ENCODE peak calls at places on chromosomes 12 and 14, in eight cellular contexts. One of them, this sample, is unnamed.

GRCh38 chr14:22159049-22159448 is 430.0 kb downstream of the DAD1 start:
- DNase-seq in BJ: no peak
- DNase-seq in breast epithelium: no peak
- DNase-seq in ascending aorta: no peak
- DNase-seq in heart left ventricle: no peak
- DNase-seq in astrocyte of the spinal cord: peak
- DNase-seq in lower leg skin: no peak
- DNase-seq in adrenal gland: no peak
- DNase-seq in this sample: no peak

GRCh38 chr12:25975179-25975578 is 16.7 kb downstream of the RASSF8 start:
- DNase-seq in lower leg skin: no peak
- DNase-seq in heart left ventricle: no peak
- DNase-seq in BJ: no peak
- DNase-seq in astrocyte of the spinal cord: no peak
- DNase-seq in adrenal gland: no peak
- DNase-seq in ascending aorta: no peak
- DNase-seq in breast epithelium: no peak
- DNase-seq in this sample: no peak

GRCh38 chr12:128387811-128388422 is 120.9 kb downstream of the TMEM132C start:
- DNase-seq in ascending aorta: no peak
- DNase-seq in lower leg skin: no peak
- DNase-seq in breast epithelium: peak
- DNase-seq in adrenal gland: peak
- DNase-seq in astrocyte of the spinal cord: no peak
- DNase-seq in heart left ventricle: no peak
- DNase-seq in BJ: no peak
- DNase-seq in this sample: peak

GRCh38 chr12:113271466-113271852 is 50.2 kb downstream of the TPCN1 start:
- DNase-seq in heart left ventricle: no peak
- DNase-seq in adrenal gland: no peak
- DNase-seq in lower leg skin: no peak
- DNase-seq in astrocyte of the spinal cord: no peak
- DNase-seq in breast epithelium: no peak
- DNase-seq in ascending aorta: no peak
- DNase-seq in BJ: no peak
- DNase-seq in this sample: no peak

GRCh38 chr14:105087308-105087962 is 22.2 kb upstream of the GPR132 start:
- DNase-seq in lower leg skin: no peak
- DNase-seq in astrocyte of the spinal cord: peak
- DNase-seq in adrenal gland: no peak
- DNase-seq in heart left ventricle: peak
- DNase-seq in ascending aorta: no peak
- DNase-seq in breast epithelium: peak
- DNase-seq in BJ: no peak
- DNase-seq in this sample: no peak

GRCh38 chr12:103728323-103728722 is 112.7 kb downstream of the NT5DC3 start:
- DNase-seq in lower leg skin: no peak
- DNase-seq in ascending aorta: no peak
- DNase-seq in adrenal gland: no peak
- DNase-seq in breast epithelium: no peak
- DNase-seq in astrocyte of the spinal cord: peak
- DNase-seq in BJ: no peak
- DNase-seq in heart left ventricle: no peak
- DNase-seq in this sample: no peak

GRCh38 chr12:108145011-108145410 is 15.9 kb downstream of the WSCD2 start:
- DNase-seq in adrenal gland: no peak
- DNase-seq in lower leg skin: no peak
- DNase-seq in BJ: no peak
- DNase-seq in heart left ventricle: no peak
- DNase-seq in ascending aorta: no peak
- DNase-seq in breast epithelium: no peak
- DNase-seq in astrocyte of the spinal cord: no peak
- DNase-seq in this sample: no peak

GRCh38 chr12:89083491-89083890 is 268.8 kb downstream of the DUSP6 start:
- DNase-seq in ascending aorta: no peak
- DNase-seq in heart left ventricle: no peak
- DNase-seq in BJ: no peak
- DNase-seq in adrenal gland: no peak
- DNase-seq in breast epithelium: no peak
- DNase-seq in lower leg skin: no peak
- DNase-seq in astrocyte of the spinal cord: no peak
- DNase-seq in this sample: no peak

GRCh38 chr12:32918890-32919791 is 22.6 kb upstream of the PKP2 start:
- DNase-seq in astrocyte of the spinal cord: peak
- DNase-seq in BJ: no peak
- DNase-seq in adrenal gland: no peak
- DNase-seq in heart left ventricle: no peak
- DNase-seq in lower leg skin: no peak
- DNase-seq in ascending aorta: no peak
- DNase-seq in breast epithelium: no peak
- DNase-seq in this sample: no peak

GRCh38 chr14:38502241-38502640 is 246.3 kb upstream of the CLEC14A start:
- DNase-seq in ascending aorta: no peak
- DNase-seq in heart left ventricle: no peak
- DNase-seq in adrenal gland: no peak
- DNase-seq in lower leg skin: no peak
- DNase-seq in astrocyte of the spinal cord: no peak
- DNase-seq in BJ: no peak
- DNase-seq in breast epithelium: no peak
- DNase-seq in this sample: no peak

GRCh38 chr12:109760031-109760929 is 46.7 kb downstream of the FAM222A start:
- DNase-seq in astrocyte of the spinal cord: no peak
- DNase-seq in BJ: no peak
- DNase-seq in breast epithelium: peak
- DNase-seq in lower leg skin: no peak
- DNase-seq in ascending aorta: no peak
- DNase-seq in adrenal gland: peak
- DNase-seq in heart left ventricle: peak
- DNase-seq in this sample: no peak

GRCh38 chr14:104624939-104625338 is 20.4 kb upstream of the TMEM179 start:
- DNase-seq in lower leg skin: no peak
- DNase-seq in adrenal gland: no peak
- DNase-seq in astrocyte of the spinal cord: no peak
- DNase-seq in breast epithelium: no peak
- DNase-seq in ascending aorta: no peak
- DNase-seq in heart left ventricle: no peak
- DNase-seq in BJ: no peak
- DNase-seq in this sample: no peak

GRCh38 chr12:75684678-75685620 is 173.5 kb upstream of the KRR1 start:
- DNase-seq in BJ: peak
- DNase-seq in breast epithelium: no peak
- DNase-seq in adrenal gland: no peak
- DNase-seq in ascending aorta: no peak
- DNase-seq in astrocyte of the spinal cord: peak
- DNase-seq in heart left ventricle: no peak
- DNase-seq in lower leg skin: no peak
- DNase-seq in this sample: no peak

GRCh38 chr12:27359578-27360340 is 27.1 kb downstream of the BMAL2 start:
- DNase-seq in adrenal gland: no peak
- DNase-seq in astrocyte of the spinal cord: no peak
- DNase-seq in ascending aorta: no peak
- DNase-seq in breast epithelium: no peak
- DNase-seq in BJ: no peak
- DNase-seq in heart left ventricle: no peak
- DNase-seq in lower leg skin: no peak
- DNase-seq in this sample: no peak

GRCh38 chr14:102675396-102675795 is 82.9 kb downstream of the RCOR1 start:
- DNase-seq in heart left ventricle: no peak
- DNase-seq in breast epithelium: no peak
- DNase-seq in astrocyte of the spinal cord: no peak
- DNase-seq in BJ: no peak
- DNase-seq in lower leg skin: no peak
- DNase-seq in adrenal gland: no peak
- DNase-seq in ascending aorta: no peak
- DNase-seq in this sample: no peak

GRCh38 chr12:76706099-76706498 is 57.8 kb upstream of the ZDHHC17 start:
- DNase-seq in ascending aorta: no peak
- DNase-seq in heart left ventricle: no peak
- DNase-seq in BJ: no peak
- DNase-seq in breast epithelium: no peak
- DNase-seq in astrocyte of the spinal cord: no peak
- DNase-seq in lower leg skin: no peak
- DNase-seq in adrenal gland: no peak
- DNase-seq in this sample: no peak

GRCh38 chr14:104387000-104387384 is 192.6 kb upstream of the C14orf180 start:
- DNase-seq in BJ: no peak
- DNase-seq in adrenal gland: no peak
- DNase-seq in astrocyte of the spinal cord: no peak
- DNase-seq in ascending aorta: no peak
- DNase-seq in breast epithelium: peak
- DNase-seq in lower leg skin: no peak
- DNase-seq in heart left ventricle: peak
- DNase-seq in this sample: peak

GRCh38 chr12:8018666-8019581 is 13.6 kb upstream of the FOXJ2 start:
- DNase-seq in adrenal gland: no peak
- DNase-seq in BJ: no peak
- DNase-seq in lower leg skin: no peak
- DNase-seq in astrocyte of the spinal cord: peak
- DNase-seq in breast epithelium: no peak
- DNase-seq in ascending aorta: no peak
- DNase-seq in heart left ventricle: no peak
- DNase-seq in this sample: no peak

GRCh38 chr12:91178139-91178561 is 4.5 kb downstream of the DCN start:
- DNase-seq in ascending aorta: no peak
- DNase-seq in BJ: no peak
- DNase-seq in lower leg skin: no peak
- DNase-seq in heart left ventricle: no peak
- DNase-seq in adrenal gland: peak
- DNase-seq in breast epithelium: no peak
- DNase-seq in astrocyte of the spinal cord: peak
- DNase-seq in this sample: no peak

GRCh38 chr14:56552615-56553014 is 27.0 kb upstream of the TMEM260 start:
- DNase-seq in lower leg skin: no peak
- DNase-seq in astrocyte of the spinal cord: no peak
- DNase-seq in adrenal gland: no peak
- DNase-seq in BJ: no peak
- DNase-seq in heart left ventricle: no peak
- DNase-seq in breast epithelium: no peak
- DNase-seq in ascending aorta: no peak
- DNase-seq in this sample: no peak

GRCh38 chr14:89240414-89240813 is 176.6 kb downstream of the FOXN3 start:
- DNase-seq in ascending aorta: no peak
- DNase-seq in astrocyte of the spinal cord: peak
- DNase-seq in breast epithelium: no peak
- DNase-seq in adrenal gland: no peak
- DNase-seq in heart left ventricle: no peak
- DNase-seq in BJ: no peak
- DNase-seq in lower leg skin: no peak
- DNase-seq in this sample: no peak

GRCh38 chr12:22299294-22299912 is 35.1 kb downstream of the ST8SIA1 start:
- DNase-seq in breast epithelium: no peak
- DNase-seq in BJ: no peak
- DNase-seq in ascending aorta: no peak
- DNase-seq in astrocyte of the spinal cord: peak
- DNase-seq in lower leg skin: no peak
- DNase-seq in adrenal gland: no peak
- DNase-seq in heart left ventricle: no peak
- DNase-seq in this sample: no peak

GRCh38 chr12:27564612-27565213 is 40.7 kb downstream of the PPFIBP1 start:
- DNase-seq in adrenal gland: no peak
- DNase-seq in ascending aorta: no peak
- DNase-seq in astrocyte of the spinal cord: no peak
- DNase-seq in breast epithelium: no peak
- DNase-seq in lower leg skin: no peak
- DNase-seq in BJ: no peak
- DNase-seq in heart left ventricle: no peak
- DNase-seq in this sample: no peak

DNA sequence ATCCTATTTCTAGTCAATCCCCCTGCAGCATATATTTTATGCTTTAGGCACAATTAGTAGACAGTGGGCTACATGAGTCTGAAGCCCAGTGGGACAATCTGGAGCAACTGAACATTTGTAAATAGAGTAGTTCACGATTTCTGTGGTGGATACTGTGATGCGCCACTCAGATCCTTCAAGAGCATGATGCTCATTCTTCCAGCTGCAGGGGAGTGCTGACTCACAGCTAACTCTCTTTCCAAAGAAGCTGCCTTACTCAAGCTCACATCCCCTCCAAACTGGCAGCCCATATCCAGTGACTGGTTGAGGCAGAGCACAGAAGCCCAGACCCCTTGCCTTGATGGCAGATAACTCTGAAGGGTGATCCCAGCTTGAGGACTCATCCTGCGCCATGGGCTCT is 224.2 kb upstream of the EEA1 start:
- DNase-seq in BJ: no peak
- DNase-seq in astrocyte of the spinal cord: peak
- DNase-seq in heart left ventricle: no peak
- DNase-seq in breast epithelium: no peak
- DNase-seq in adrenal gland: no peak
- DNase-seq in lower leg skin: no peak
- DNase-seq in ascending aorta: no peak
- DNase-seq in this sample: no peak
- TF ChIP-seq CTCF in BJ: no peak
- TF ChIP-seq CTCF in astrocyte of the spinal cord: no peak
- TF ChIP-seq CTCF in heart left ventricle: no peak
- TF ChIP-seq CTCF in breast epithelium: no peak
- TF ChIP-seq CTCF in adrenal gland: no peak
- TF ChIP-seq CTCF in lower leg skin: no peak
- TF ChIP-seq CTCF in ascending aorta: no peak
- TF ChIP-seq CTCF in this sample: no peak

DNA sequence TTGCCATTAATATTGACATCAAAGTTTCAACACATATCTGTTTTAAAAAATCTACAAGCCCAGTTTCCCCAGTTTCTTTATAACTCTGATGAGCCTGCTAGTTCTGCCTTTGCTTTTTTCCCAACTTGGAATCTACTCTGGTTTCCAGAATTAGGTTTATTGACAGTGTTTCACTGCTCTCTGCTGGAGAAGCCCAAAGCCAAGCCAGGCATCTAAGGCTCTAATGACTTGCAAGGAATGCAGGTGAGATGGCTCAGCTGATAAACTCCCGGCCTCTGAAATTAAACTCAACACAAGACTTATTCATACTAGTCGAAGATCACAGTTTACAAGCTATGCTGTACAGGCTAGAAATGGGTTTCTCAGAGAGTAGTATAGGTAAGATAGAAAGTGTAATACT is 54.3 kb downstream of the HMGA2 start:
- DNase-seq in BJ: no peak
- DNase-seq in lower leg skin: no peak
- DNase-seq in heart left ventricle: no peak
- DNase-seq in ascending aorta: no peak
- DNase-seq in breast epithelium: no peak
- DNase-seq in astrocyte of the spinal cord: no peak
- DNase-seq in adrenal gland: no peak
- DNase-seq in this sample: no peak
- TF ChIP-seq CTCF in BJ: peak
- TF ChIP-seq CTCF in lower leg skin: no peak
- TF ChIP-seq CTCF in heart left ventricle: peak
- TF ChIP-seq CTCF in ascending aorta: no peak
- TF ChIP-seq CTCF in breast epithelium: no peak
- TF ChIP-seq CTCF in astrocyte of the spinal cord: peak
- TF ChIP-seq CTCF in adrenal gland: no peak
- TF ChIP-seq CTCF in this sample: no peak

GRCh38 chr12:97854477-97854876 is 391.9 kb downstream of the RMST start:
- DNase-seq in adrenal gland: no peak
- DNase-seq in breast epithelium: no peak
- DNase-seq in astrocyte of the spinal cord: no peak
- DNase-seq in ascending aorta: no peak
- DNase-seq in heart left ventricle: no peak
- DNase-seq in lower leg skin: no peak
- DNase-seq in BJ: no peak
- DNase-seq in this sample: no peak
- TF ChIP-seq CTCF in adrenal gland: no peak
- TF ChIP-seq CTCF in breast epithelium: no peak
- TF ChIP-seq CTCF in astrocyte of the spinal cord: no peak
- TF ChIP-seq CTCF in ascending aorta: no peak
- TF ChIP-seq CTCF in heart left ventricle: no peak
- TF ChIP-seq CTCF in lower leg skin: no peak
- TF ChIP-seq CTCF in BJ: no peak
- TF ChIP-seq CTCF in this sample: no peak

GRCh38 chr12:124299628-124300388 is 4.9 kb downstream of the RFLNA start:
- DNase-seq in ascending aorta: no peak
- DNase-seq in lower leg skin: no peak
- DNase-seq in adrenal gland: no peak
- DNase-seq in breast epithelium: no peak
- DNase-seq in BJ: no peak
- DNase-seq in astrocyte of the spinal cord: peak
- DNase-seq in heart left ventricle: no peak
- DNase-seq in this sample: no peak
- TF ChIP-seq CTCF in ascending aorta: no peak
- TF ChIP-seq CTCF in lower leg skin: no peak
- TF ChIP-seq CTCF in adrenal gland: no peak
- TF ChIP-seq CTCF in breast epithelium: no peak
- TF ChIP-seq CTCF in BJ: no peak
- TF ChIP-seq CTCF in astrocyte of the spinal cord: no peak
- TF ChIP-seq CTCF in heart left ventricle: no peak
- TF ChIP-seq CTCF in this sample: no peak